ENCODE peak calls at places on chromosomes 11 and 22, in four cellular contexts. One of them, this sample, is unnamed.

GRCh38 chr11:12581923-12582322 is 92.3 kb upstream of the TEAD1 start:
- DNase-seq in heart left ventricle: no peak
- DNase-seq in HEK293T: no peak
- DNase-seq in tibial nerve: no peak
- DNase-seq in this sample: no peak

GRCh38 chr11:85889676-85890579 is 34.7 kb downstream of the CCDC83 start:
- DNase-seq in heart left ventricle: no peak
- DNase-seq in HEK293T: no peak
- DNase-seq in tibial nerve: no peak
- DNase-seq in this sample: no peak

GRCh38 chr11:46920709-46921108 is 2.4 kb upstream of the LRP4 start:
- DNase-seq in heart left ventricle: no peak
- DNase-seq in HEK293T: no peak
- DNase-seq in tibial nerve: no peak
- DNase-seq in this sample: peak

GRCh38 chr11:106087815-106088435 is 10.5 kb downstream of the AASDHPPT start:
- DNase-seq in heart left ventricle: no peak
- DNase-seq in HEK293T: peak
- DNase-seq in tibial nerve: peak
- DNase-seq in this sample: peak

GRCh38 chr22:49789289-49790141 is 38.2 kb downstream of the BRD1 start:
- DNase-seq in heart left ventricle: no peak
- DNase-seq in HEK293T: no peak
- DNase-seq in tibial nerve: peak
- DNase-seq in this sample: no peak

GRCh38 chr22:46012881-46013281 is 35.9 kb upstream of the WNT7B start:
- DNase-seq in heart left ventricle: peak
- DNase-seq in HEK293T: no peak
- DNase-seq in tibial nerve: no peak
- DNase-seq in this sample: no peak

GRCh38 chr11:11218287-11218986 is 134.6 kb downstream of the CSNK2A3 start:
- DNase-seq in heart left ventricle: peak
- DNase-seq in HEK293T: no peak
- DNase-seq in tibial nerve: no peak
- DNase-seq in this sample: peak

GRCh38 chr22:30763815-30764686 is 69.4 kb downstream of the OSBP2 start:
- DNase-seq in heart left ventricle: peak
- DNase-seq in HEK293T: peak
- DNase-seq in tibial nerve: no peak
- DNase-seq in this sample: peak

GRCh38 chr11:19216021-19216420 is 14.2 kb upstream of the CSRP3 start:
- DNase-seq in heart left ventricle: no peak
- DNase-seq in HEK293T: no peak
- DNase-seq in tibial nerve: no peak
- DNase-seq in this sample: no peak

GRCh38 chr22:31106651-31107205 is 640 bp downstream of the SELENOM start:
- DNase-seq in heart left ventricle: peak
- DNase-seq in HEK293T: peak
- DNase-seq in tibial nerve: no peak
- DNase-seq in this sample: no peak

GRCh38 chr22:19063581-19064353 is 58.4 kb downstream of the DGCR2 start:
- DNase-seq in heart left ventricle: no peak
- DNase-seq in HEK293T: no peak
- DNase-seq in tibial nerve: no peak
- DNase-seq in this sample: no peak

This sample was measured in testis.